ENCODE peak calls at places on chromosome 20, in four cellular contexts. G is mammary epithelial cell, P is tibial artery, A is endothelial cell of umbilical vein. T is an unnamed sample.

GRCh38 chr20:17505664-17506517 is 25.3 kb downstream of the BFSP1 start:
- DNase-seq in G (peak), P (no peak), A (no peak), T (no peak)

GRCh38 chr20:24908642-24909041 is 40.4 kb upstream of the CST7 start:
- DNase-seq in G (no peak), P (no peak), A (no peak), T (no peak)

GRCh38 chr20:43727980-43728590 is 1.3 kb upstream of the GTSF1L start:
- DNase-seq in G (no peak), P (no peak), A (no peak), T (no peak)

GRCh38 chr20:44018684-44019637 is 104.3 kb downstream of the TOX2 start:
- DNase-seq in G (no peak), P (no peak), A (no peak), T (peak)

GRCh38 chr20:63699466-63700198 is 3.2 kb downstream of the TNFRSF6B start:
- DNase-seq in G (no peak), P (peak), A (no peak), T (peak)

GRCh38 chr20:8255945-8256632 is 124.0 kb downstream of the PLCB1 start:
- DNase-seq in G (peak), P (no peak), A (no peak), T (no peak)

GRCh38 chr20:49345538-49345937 is 67.7 kb upstream of the ZNFX1 start:
- DNase-seq in G (peak), P (peak), A (no peak), T (no peak)

GRCh38 chr20:23662276-23662870 is 24.6 kb upstream of the CST3 start:
- DNase-seq in G (no peak), P (no peak), A (no peak), T (no peak)

GRCh38 chr20:37534401-37535157 is 6.9 kb upstream of the BLCAP start:
- DNase-seq in G (peak), P (no peak), A (peak), T (peak)

GRCh38 chr20:5657873-5658200 is 92.4 kb upstream of the SHLD1 start:
- DNase-seq in G (no peak), P (no peak), A (no peak), T (no peak)

GRCh38 chr20:34402461-34402860 is 39.4 kb downstream of the ITCH start:
- DNase-seq in G (no peak), P (no peak), A (no peak), T (no peak)

GRCh38 chr20:34404803-34405202 is 41.7 kb downstream of the ITCH start:
- DNase-seq in G (no peak), P (no peak), A (no peak), T (no peak)

GRCh38 chr20:34403063-34403827 is 40.2 kb downstream of the ITCH start:
- DNase-seq in G (no peak), P (no peak), A (no peak), T (no peak)

GRCh38 chr20:34401741-34402455 is 38.8 kb downstream of the ITCH start:
- DNase-seq in G (no peak), P (no peak), A (no peak), T (no peak)

DNA sequence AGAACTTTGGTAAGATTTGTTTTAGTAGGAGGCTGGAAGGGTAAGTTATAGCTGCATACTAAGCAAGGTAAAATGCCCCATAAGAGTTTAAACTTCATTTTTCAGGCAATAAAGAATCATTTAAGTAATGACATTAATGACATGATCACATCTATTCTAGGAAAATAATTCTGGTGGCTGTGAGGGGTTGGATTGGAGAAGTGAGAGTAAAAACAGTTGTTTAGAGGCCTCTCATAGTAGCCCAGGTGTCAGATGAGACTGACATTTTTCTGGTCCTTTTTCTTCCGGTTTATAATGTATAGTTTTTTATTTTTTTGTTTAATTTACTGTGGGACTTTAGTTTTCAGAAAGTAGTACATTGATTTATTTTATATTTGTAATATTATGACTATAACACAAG is 40.8 kb downstream of the ITCH start:
- DNase-seq in G (no peak), P (no peak), A (no peak), T (no peak)
- H3K27ac ChIP-seq in G (no peak), P (no peak), A (no peak), T (no peak)

GRCh38 chr20:56924316-56924975 is 295.3 kb downstream of the TFAP2C start:
- DNase-seq in G (no peak), P (no peak), A (no peak), T (no peak)

GRCh38 chr20:56926501-56926900 is 297.4 kb downstream of the TFAP2C start:
- DNase-seq in G (no peak), P (no peak), A (no peak), T (no peak)

GRCh38 chr20:56924976-56925695 is 296.0 kb downstream of the TFAP2C start:
- DNase-seq in G (no peak), P (peak), A (no peak), T (no peak)

GRCh38 chr20:56928007-56928406 is 298.9 kb downstream of the TFAP2C start:
- DNase-seq in G (no peak), P (no peak), A (no peak), T (no peak)

GRCh38 chr20:56925696-56926101 is 296.6 kb downstream of the TFAP2C start:
- DNase-seq in G (no peak), P (peak), A (no peak), T (no peak)
- H3K4me3 ChIP-seq in G (no peak), P (no peak), A (no peak), T (peak)

GRCh38 chr20:33672426-33673114 is 1.7 kb downstream of the NECAB3 start:
- DNase-seq in G (no peak), P (no peak), A (no peak), T (no peak)
- H3K27ac ChIP-seq in G (no peak), P (peak), A (no peak), T (peak)

DNA sequence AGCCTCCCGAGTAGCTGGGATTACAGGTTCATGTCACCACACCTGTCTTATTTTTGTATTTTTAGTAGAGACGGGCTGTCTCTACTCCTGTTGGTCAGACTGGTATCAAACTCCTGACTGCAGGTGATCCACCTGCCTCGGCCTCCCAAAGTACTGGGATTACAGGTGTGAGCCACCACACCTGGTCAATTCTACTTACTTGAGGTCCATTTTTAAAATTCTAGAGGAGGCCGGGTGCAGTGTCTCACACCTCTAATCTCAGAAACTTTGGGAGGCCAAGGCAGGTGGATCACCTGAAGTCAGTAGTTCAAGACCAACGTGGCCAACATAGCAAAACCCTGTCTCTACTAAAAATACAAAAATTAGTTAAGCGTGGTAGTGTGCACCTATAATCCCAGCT is 7.8 kb downstream of the RIPOR3 start:
- DNase-seq in G (no peak), P (no peak), A (no peak), T (no peak)
- H3K4me3 ChIP-seq in G (no peak), P (no peak), A (no peak), T (no peak)

DNA sequence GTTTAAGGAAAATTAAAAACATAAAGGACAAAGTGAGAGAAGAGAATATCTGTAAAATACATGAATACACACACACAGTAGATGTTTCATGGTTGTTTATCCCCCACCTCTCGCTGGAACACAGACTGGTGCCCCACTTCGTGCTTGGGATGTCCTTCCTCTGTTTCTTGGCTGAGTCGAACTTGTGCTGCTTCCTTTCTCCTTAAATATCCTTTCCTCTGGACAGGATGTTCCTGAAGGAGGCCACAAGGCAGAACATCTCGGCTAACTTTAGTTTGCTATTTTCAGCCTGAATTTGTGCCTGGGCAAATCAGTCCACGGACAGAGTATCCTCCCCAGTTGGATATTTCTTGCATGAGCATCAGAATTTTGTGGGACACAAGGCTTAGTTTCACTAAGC is 54.7 kb upstream of the ZMYND8 start:
- DNase-seq in G (no peak), P (peak), A (no peak), T (no peak)
- H3K27ac ChIP-seq in G (no peak), P (peak), A (no peak), T (peak)

GRCh38 chr20:20363449-20364015 is 4.4 kb upstream of the INSM1 start:
- DNase-seq in G (no peak), P (no peak), A (no peak), T (no peak)
- H3K4me3 ChIP-seq in G (no peak), P (no peak), A (no peak), T (peak)

GRCh38 chr20:57407541-57407956 is 16.4 kb downstream of the RBM38 start:
- DNase-seq in G (no peak), P (no peak), A (no peak), T (no peak)
- H3K27ac ChIP-seq in G (no peak), P (no peak), A (no peak), T (no peak)

DNA sequence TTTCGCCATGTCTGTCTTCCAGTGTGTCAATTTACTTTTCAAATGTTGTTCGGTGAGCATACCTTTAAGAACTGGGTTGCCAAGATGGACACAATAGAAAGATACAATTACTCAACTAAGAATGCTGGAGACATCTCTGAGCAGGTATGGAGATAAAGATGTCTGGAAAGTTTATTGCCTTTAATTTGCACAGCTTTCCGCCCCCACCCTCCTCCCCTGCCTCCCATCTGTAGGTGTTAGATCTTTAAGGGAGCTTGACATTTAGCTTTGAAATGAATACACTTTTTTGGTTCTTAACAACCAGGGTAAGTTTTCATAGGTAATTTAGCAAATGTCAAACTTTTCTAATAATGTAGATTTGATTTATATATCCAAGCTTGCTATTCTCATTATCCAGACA is 104.4 kb downstream of the BTBD3 start:
- DNase-seq in G (no peak), P (no peak), A (no peak), T (no peak)
- H3K4me3 ChIP-seq in G (no peak), P (no peak), A (no peak), T (no peak)